ENCODE peak calls at places on chromosomes 12 and 14, in four cellular contexts. H is effector CD4-positive, alpha-beta T cell; R is kidney; B is Caki2. Z is an unnamed sample.

GRCh38 chr14:91968280-91968679 is 20.8 kb upstream of the FBLN5 start:
- DNase-seq in R (no peak), B (no peak), H (peak), Z (no peak)

GRCh38 chr12:67382206-67382871 is 113.2 kb downstream of the CAND1 start:
- DNase-seq in R (no peak), H (no peak), B (no peak), Z (no peak)

GRCh38 chr14:91078095-91078737 is 17.8 kb upstream of the RPS6KA5 start:
- DNase-seq in H (peak), R (no peak), B (no peak), Z (no peak)

GRCh38 chr12:25904442-25904841 is 54.0 kb upstream of the RASSF8 start:
- DNase-seq in B (no peak), R (no peak), H (no peak), Z (no peak)

GRCh38 chr14:87643005-87643404 is 350.0 kb downstream of the GALC start:
- DNase-seq in H (no peak), R (no peak), B (no peak), Z (no peak)

GRCh38 chr12:39145175-39145999 is 240.0 kb upstream of the CPNE8 start:
- DNase-seq in B (peak), R (no peak), H (no peak), Z (no peak)

GRCh38 chr14:90511252-90511651 is 114.4 kb downstream of the CALM1 start:
- DNase-seq in R (no peak), B (no peak), H (no peak), Z (no peak)

GRCh38 chr14:55500708-55501107 is 60.3 kb upstream of the TBPL2 start:
- DNase-seq in R (no peak), H (no peak), B (no peak), Z (no peak)

GRCh38 chr12:120822832-120823503 is 81.2 kb downstream of the SPPL3 start:
- DNase-seq in H (no peak), B (no peak), R (no peak), Z (no peak)

GRCh38 chr14:90660865-90661570 is 155.2 kb downstream of the TTC7B start:
- DNase-seq in B (no peak), H (no peak), R (no peak), Z (no peak)

GRCh38 chr12:108842364-108842763 is 15.0 kb downstream of the SSH1 start:
- DNase-seq in B (no peak), H (no peak), R (no peak), Z (no peak)

GRCh38 chr14:21723431-21724045 is 49.9 kb upstream of the OR4E1 start:
- DNase-seq in H (peak), B (no peak), R (no peak), Z (no peak)

GRCh38 chr14:32013083-32013482 is 64.0 kb upstream of the ARHGAP5 start:
- DNase-seq in H (no peak), B (no peak), R (no peak), Z (no peak)

Z was measured in osteocyte.